ENCODE peak calls at places on chromosomes 12 and 14, in eight cellular contexts. J is breast epithelium, F is choroid plexus epithelial cell, Z is GM23248, T is mesenchymal stem cell, A is AG10803, I is aorta, E is A549. M is an unnamed sample.

GRCh38 chr12:53966070-53966384 is 6.9 kb upstream of the HOXC11 start:
- DNase-seq in J (no peak), F (no peak), Z (no peak), T (no peak), A (no peak), I (no peak), E (no peak), M (no peak)

GRCh38 chr14:51996148-51996746 is 6.9 kb downstream of the RTRAF start:
- DNase-seq in J (no peak), F (peak; percentile 83), Z (peak; percentile 60), T (peak; percentile 64), A (peak; percentile 60), I (no peak), E (no peak), M (no peak)

GRCh38 chr12:111842556-111843396 is 748 bp downstream of the MAPKAPK5 start:
- DNase-seq in J (no peak), F (peak; percentile 24), Z (peak; percentile 63), T (peak; percentile 37), A (peak; percentile 5), I (no peak), E (peak; percentile 25), M (no peak)

GRCh38 chr12:42482086-42482819 is 107.3 kb downstream of the PRICKLE1 start:
- DNase-seq in J (peak; percentile 55), F (peak; percentile 70), Z (peak; percentile 56), T (no peak), A (peak; percentile 18), I (no peak), E (no peak), M (peak; percentile 81)

GRCh38 chr12:49811136-49811535 is 17.1 kb downstream of the NCKAP5L start:
- DNase-seq in J (no peak), F (no peak), Z (no peak), T (no peak), A (no peak), I (no peak), E (no peak), M (no peak)

GRCh38 chr14:94653321-94653720 is 41.1 kb downstream of the SERPINA3 start:
- DNase-seq in J (no peak), F (no peak), Z (no peak), T (no peak), A (no peak), I (no peak), E (no peak), M (no peak)

GRCh38 chr12:132513070-132513398 is 23.1 kb downstream of the FBRSL1 start:
- DNase-seq in J (no peak), F (peak; percentile 62), Z (no peak), T (no peak), A (peak; percentile 38), I (no peak), E (no peak), M (no peak)

GRCh38 chr14:65169351-65169750 is 67.0 kb upstream of the MAX start:
- DNase-seq in J (no peak), F (peak; percentile 66), Z (peak; percentile 86), T (peak; percentile 71), A (peak; percentile 80), I (no peak), E (no peak), M (no peak)

DNA sequence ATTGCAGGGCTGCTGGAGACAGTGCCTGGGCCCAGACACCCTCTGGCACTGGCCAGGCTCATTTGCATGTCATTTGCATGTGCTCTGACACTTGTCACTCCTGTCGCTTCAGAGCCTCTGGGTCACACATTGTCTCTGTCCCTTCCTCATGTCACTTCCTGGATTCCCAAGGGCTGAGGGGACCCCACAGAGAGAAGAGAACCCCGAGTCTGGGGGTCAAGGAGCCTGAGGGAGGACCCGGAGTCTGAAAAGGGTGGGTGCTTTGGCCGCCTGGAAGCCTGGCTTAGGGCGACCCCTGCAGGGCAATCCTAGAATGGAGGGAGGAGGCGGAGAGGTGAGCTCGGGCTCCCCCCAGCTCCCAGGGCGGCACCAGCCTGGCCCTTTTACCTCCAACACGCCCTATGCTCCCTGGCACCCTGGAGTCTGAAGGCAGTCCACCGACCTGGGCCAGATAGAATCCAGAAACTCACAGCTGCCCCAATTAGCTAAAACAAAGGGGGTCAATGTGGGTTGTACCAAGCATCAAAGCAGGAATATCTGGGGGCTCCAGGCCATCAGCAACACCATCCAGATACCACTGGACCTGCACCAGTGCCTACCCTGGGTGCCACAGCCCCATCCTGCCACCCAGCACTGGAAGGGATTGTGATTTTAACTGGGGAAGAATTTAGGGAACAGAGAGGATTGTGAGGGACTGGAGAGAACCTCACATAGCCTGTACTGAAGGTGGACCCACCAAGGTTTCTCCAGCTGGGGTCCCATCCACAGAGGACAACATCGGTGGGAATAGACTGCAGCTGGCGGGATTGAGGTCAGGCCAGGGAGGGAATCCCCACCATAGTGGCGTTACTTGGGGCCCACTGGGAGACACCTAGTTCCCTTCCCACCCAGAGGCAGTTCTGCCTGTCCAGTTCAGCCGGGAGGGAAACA is 21.8 kb upstream of the KRT78 start:
- DNase-seq in J (no peak), F (peak; percentile 59), Z (peak; percentile 56), T (peak; percentile 48), A (no peak), I (peak; percentile 64), E (peak; percentile 86), M (peak; percentile 73)
- H3K4me3 ChIP-seq in J (no peak overlapping the region), F (no peak overlapping the region), Z (peak overlapping the region; percentile 19), T (no peak overlapping the region), A (no peak overlapping the region), I (no peak overlapping the region), E (no peak overlapping the region), M (no peak overlapping the region)

GRCh38 chr12:109097435-109098141 is at the start of gene UNG:
- DNase-seq in J (peak; percentile 97), F (peak; percentile 96), Z (peak; percentile 99), T (peak; percentile 96), A (peak; percentile 92), I (peak; percentile 98), E (peak; percentile 97), M (peak; percentile 98)

GRCh38 chr12:109099426-109100020 is 2.1 kb downstream of the UNG start:
- DNase-seq in J (peak; percentile 2), F (peak; percentile 61), Z (peak; percentile 17), T (peak; percentile 33), A (no peak), I (no peak), E (no peak), M (no peak)

GRCh38 chr12:109098142-109098652 is 800 bp downstream of the UNG start:
- DNase-seq in J (no peak), F (peak; percentile 70), Z (peak; percentile 84), T (peak; percentile 81), A (peak; percentile 66), I (peak; percentile 80), E (peak; percentile 22), M (peak; percentile 82)

GRCh38 chr12:109097140-109097434 is 310 bp upstream of the UNG start:
- DNase-seq in J (peak; percentile 5), F (no peak), Z (no peak), T (no peak), A (no peak), I (no peak), E (no peak), M (no peak)

DNA sequence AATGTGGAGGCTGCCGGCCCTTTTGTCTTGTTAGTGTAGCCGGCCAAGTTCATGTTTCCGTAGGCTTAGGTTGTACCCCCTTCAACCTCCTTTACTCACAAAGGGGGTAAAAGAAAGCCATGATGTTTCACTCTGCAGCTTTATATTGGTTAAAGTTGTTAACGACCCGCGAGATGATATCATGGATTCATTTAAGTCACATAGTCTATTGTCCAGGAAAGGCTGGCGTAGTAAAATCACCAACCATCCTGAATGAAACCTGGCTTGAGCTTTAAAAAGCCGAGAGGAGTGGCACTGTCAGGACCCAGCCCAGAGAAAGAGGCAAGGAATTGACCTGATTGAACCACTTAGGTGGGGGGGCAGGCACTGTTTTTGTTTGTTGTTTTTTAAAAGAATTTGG is 1.3 kb downstream of the UNG start:
- DNase-seq in J (peak; percentile 15), F (peak; percentile 23), Z (peak; percentile 53), T (no peak), A (no peak), I (no peak), E (no peak), M (no peak)
- H3K4me3 ChIP-seq in J (peak overlapping the region; percentile 80), F (peak overlapping the region; percentile 84), Z (peak overlapping the region; percentile 80), T (peak overlapping the region; percentile 68), A (peak overlapping the region; percentile 83), I (peak overlapping the region; percentile 68), E (peak overlapping the region; percentile 91), M (peak overlapping the region; percentile 98)

GRCh38 chr12:72448089-72448488 is 175.9 kb downstream of the TRHDE start:
- DNase-seq in J (no peak), F (peak; percentile 15), Z (no peak), T (peak; percentile 13), A (peak; percentile 11), I (no peak), E (no peak), M (no peak)

GRCh38 chr12:72448805-72449204 is 176.6 kb downstream of the TRHDE start:
- DNase-seq in J (no peak), F (no peak), Z (no peak), T (no peak), A (no peak), I (no peak), E (no peak), M (no peak)

GRCh38 chr12:72453550-72453949 is 181.4 kb downstream of the TRHDE start:
- DNase-seq in J (no peak), F (no peak), Z (no peak), T (no peak), A (no peak), I (no peak), E (no peak), M (no peak)

DNA sequence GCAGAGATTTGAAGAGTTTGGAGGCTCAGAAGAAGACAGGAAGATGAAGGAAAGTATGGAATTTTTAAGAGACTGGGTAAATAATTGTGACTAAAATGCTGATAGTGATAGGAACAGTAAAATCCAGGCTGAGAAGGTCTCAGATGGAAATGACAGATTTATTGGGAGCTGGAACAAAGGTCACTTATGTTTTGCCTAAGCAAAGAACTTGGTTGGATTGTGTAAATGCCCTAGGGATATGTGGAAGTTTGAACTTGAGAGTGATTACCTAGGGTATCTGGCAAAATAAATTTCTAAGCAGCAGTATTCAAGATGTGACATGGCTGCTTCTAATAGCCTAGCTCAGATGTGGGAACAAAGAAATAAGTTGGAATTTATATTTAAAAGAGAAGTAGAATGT is 180.9 kb downstream of the TRHDE start:
- DNase-seq in J (no peak), F (no peak), Z (no peak), T (no peak), A (no peak), I (no peak), E (no peak), M (no peak)
- H3K4me3 ChIP-seq in J (no peak overlapping the region), F (no peak overlapping the region), Z (no peak overlapping the region), T (no peak overlapping the region), A (no peak overlapping the region), I (no peak overlapping the region), E (no peak overlapping the region), M (no peak overlapping the region)

DNA sequence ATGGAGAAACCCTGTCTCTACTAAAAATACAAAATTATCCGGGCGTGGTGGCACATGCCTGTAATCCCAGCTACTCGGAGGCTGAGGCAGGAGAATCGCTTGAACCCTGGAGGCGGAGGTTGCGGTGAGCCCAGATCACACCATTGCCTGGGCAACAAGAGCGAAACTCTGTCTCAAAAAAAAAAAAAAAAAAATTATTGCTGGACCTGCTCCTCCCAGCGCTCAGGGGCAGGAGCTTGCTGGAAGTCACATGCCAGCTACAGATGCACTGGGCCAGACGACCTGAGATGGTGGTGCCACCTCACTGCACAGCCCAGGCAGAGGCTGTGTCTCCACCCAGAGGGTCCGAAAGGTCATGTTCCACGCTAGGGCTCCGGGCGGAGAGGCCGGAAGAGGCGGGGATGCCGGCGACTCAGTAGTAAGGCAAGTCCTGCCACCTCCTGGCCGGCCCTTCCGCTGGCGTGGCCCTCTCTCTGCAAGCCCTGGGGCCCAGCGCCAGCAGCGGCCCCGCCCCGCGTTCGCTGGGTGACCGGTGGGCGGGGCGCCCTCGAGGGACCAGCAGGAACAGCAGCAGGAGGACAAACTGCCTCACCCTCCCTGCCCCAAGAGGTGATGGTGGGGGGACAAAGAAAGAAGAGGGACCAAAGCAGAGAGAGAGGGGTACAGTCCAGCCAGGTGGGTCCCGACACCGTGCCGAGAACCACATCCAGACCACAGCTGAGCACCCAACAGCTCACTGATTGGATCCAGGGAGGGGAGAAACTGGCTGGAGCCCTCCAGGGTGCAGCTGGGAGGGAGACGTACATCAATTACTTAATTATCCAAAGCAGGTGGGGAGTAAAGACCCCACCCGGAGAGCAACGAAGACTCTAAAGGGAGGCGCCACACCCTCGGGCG is 3.6 kb upstream of the RHOF start:
- DNase-seq in J (peak; percentile 79), F (peak; percentile 82), Z (peak; percentile 96), T (peak; percentile 92), A (peak; percentile 88), I (peak; percentile 97), E (peak; percentile 90), M (peak; percentile 97)
- H3K4me3 ChIP-seq in J (peak overlapping the region; percentile 76), F (peak overlapping the region; percentile 42), Z (peak overlapping the region; percentile 80), T (peak overlapping the region; percentile 14), A (peak overlapping the region; percentile 66), I (peak overlapping the region; percentile 23), E (peak overlapping the region; percentile 28), M (peak overlapping the region; percentile 37)